ENCODE peak calls at places on chromosomes 13 and 19, in four cellular contexts. O, Q, Z and R are unnamed samples.

GRCh38 chr19:43718627-43719377 is 2.9 kb downstream of the IRGC start:
- DNase-seq in Z (no peak), O (no peak), Q (no peak), R (no peak)

GRCh38 chr19:11023635-11024168 is 62.9 kb downstream of the SMARCA4 start:
- DNase-seq in Z (no peak), Q (no peak), O (no peak), R (no peak)

GRCh38 chr13:40247845-40248244 is 418.6 kb downstream of the FOXO1 start:
- DNase-seq in Z (no peak), O (no peak), Q (no peak), R (no peak)

GRCh38 chr13:77595166-77595810 is 59.8 kb downstream of the SCEL start:
- DNase-seq in Z (no peak), O (no peak), Q (no peak), R (no peak)

GRCh38 chr13:32537580-32538233 is 888 bp downstream of the N4BP2L2 start:
- DNase-seq in Q (peak), O (no peak), Z (no peak), R (peak)

GRCh38 chr19:54281008-54281728 is at the start of gene LILRB2:
- DNase-seq in O (no peak), Q (no peak), Z (no peak), R (peak)

GRCh38 chr13:100210966-100211710 is 122.2 kb downstream of the PCCA start:
- DNase-seq in Q (no peak), Z (no peak), O (no peak), R (no peak)

GRCh38 chr13:110379905-110380341 is 72.8 kb downstream of the COL4A2 start:
- DNase-seq in Q (no peak), O (no peak), Z (no peak), R (no peak)

GRCh38 chr19:35222373-35223005 is 6.0 kb downstream of the FAM187B start:
- DNase-seq in O (no peak), Z (no peak), Q (no peak), R (no peak)

GRCh38 chr19:15234525-15235130 is 2.4 kb upstream of the EPHX3 start:
- DNase-seq in Z (no peak), O (no peak), Q (no peak), R (no peak)

GRCh38 chr13:92463134-92463533 is 763.5 kb upstream of the GPC6 start:
- DNase-seq in Z (no peak), O (no peak), Q (no peak), R (no peak)

GRCh38 chr19:13117772-13118423 is at the start of gene NACC1:
- DNase-seq in Q (peak), Z (peak), O (no peak), R (peak)
- TF ChIP-seq SPI1 in Q (no peak), Z (no peak), O (no peak), R (no peak)

GRCh38 chr19:17988161-17988560 is 19.8 kb upstream of the ARRDC2 start:
- DNase-seq in Z (no peak), Q (no peak), O (no peak), R (no peak)
- TF ChIP-seq SPI1 in Z (no peak), Q (no peak), O (no peak), R (no peak)

GRCh38 chr13:114105351-114106225 is 26.8 kb downstream of the RASA3 start:
- DNase-seq in O (no peak), Z (no peak), Q (no peak), R (no peak)
- TF ChIP-seq SPI1 in O (no peak), Z (no peak), Q (no peak), R (no peak)

DNA sequence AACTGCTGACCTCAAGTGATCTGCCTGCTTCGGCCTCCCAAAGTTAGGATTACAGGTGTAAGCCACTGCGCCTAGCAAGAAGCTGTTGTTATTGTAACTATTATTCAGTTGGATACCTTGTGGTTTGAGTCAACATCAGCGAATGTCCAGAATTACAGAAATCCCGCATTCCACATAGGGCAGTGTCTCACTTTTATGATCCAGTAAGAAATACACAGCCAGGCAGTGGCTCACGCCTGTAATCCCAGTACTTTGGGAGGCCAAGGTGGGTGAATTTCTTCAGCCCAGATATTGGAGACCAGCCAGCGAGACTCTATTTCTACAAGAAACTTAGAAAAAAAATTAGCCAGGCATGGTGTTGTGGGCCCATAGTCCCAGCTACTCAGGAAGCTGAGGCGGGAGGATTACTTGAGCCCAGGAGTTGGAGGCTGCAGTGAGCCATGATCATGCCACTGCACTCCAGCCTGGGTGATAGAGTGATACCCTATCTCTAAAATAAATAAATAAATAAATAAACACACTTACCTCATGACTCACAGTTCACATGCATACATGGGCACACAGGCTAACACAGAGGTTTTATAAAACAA is 43.8 kb downstream of the SPTBN4 start:
- DNase-seq in O (no peak), Q (no peak), Z (no peak), R (no peak)
- TF ChIP-seq SPI1 in O (no peak), Q (no peak), Z (no peak), R (no peak)

DNA sequence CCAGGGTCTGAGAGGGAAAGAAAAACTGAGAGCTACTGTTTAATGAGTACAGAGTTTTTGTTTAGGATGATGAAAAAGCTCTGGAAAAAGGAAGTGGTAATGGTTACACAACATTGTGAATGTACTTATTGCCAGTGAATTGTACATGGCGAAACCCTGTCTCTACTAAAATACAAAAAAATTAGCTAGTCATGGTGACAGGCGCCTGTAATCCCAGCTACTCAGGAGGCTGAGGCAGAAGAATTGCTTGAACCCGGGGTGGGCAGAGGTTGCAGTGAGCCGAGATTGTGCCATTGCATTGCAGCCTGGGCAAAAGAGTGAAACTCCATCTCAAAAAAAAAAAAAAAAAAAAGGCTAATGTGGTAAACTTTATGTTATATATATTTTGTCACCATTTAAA is 96.3 kb downstream of the VWA8 start:
- DNase-seq in Q (no peak), O (no peak), Z (no peak), R (peak)
- TF ChIP-seq SPI1 in Q (no peak), O (no peak), Z (no peak), R (peak)

DNA sequence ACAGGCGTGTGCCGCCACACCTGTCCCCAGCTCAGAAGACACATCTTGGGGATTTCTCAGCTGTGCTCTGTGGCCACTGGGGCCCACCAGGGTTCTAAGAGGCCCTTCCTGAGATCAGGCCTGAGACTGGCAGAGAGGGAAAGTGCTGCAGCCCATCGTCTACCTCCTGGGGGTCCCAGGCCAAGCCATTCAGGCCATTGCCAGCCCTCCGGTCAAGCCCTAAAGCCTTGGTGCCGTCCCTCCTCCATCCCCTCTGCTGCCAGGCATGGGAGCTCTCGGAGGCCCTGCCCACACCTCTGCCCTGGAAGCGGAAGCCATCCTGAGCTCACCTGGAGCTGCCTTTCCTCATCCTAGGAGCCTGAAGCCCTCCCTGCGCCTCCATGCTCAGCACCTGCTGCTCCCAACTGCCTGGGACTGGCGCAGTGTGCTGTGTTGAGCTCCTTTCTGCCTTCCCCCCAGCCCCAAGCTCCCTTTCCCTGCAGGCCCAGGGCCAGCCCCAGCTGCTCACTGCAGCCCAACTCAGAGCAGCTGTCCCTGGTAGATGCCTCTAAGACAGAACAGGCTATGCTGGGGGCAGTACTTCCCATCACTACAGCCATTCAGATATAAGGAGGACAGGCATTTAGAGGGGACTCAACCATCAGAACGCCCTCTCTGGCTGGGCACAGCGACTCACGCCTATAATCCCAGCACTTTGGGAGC is 2.9 kb downstream of the SLC7A9 start:
- DNase-seq in Z (no peak), Q (no peak), O (no peak), R (no peak)
- TF ChIP-seq SPI1 in Z (no peak), Q (no peak), O (no peak), R (no peak)

DNA sequence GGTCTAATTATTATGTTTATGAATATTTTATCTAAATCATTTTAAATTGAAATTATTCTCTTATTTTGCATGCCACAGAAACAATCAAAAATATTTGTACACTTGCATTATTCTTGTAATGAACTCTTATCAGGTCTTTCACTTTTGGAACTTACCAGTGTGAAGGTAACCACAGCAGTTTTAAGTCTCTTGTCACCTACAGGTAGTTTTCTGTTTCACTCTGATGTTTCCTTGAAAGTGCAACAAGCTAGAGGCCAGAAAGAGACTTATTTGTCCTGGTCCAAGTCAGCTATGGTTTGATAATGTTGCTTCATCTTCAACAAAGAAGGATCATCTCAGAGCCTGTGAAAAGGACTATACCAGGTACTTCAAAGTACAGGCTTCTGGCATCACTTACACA is 133.4 kb upstream of the NBEA start:
- DNase-seq in Z (no peak), Q (no peak), O (no peak), R (no peak)
- TF ChIP-seq SPI1 in Z (no peak), Q (no peak), O (no peak), R (no peak)

DNA sequence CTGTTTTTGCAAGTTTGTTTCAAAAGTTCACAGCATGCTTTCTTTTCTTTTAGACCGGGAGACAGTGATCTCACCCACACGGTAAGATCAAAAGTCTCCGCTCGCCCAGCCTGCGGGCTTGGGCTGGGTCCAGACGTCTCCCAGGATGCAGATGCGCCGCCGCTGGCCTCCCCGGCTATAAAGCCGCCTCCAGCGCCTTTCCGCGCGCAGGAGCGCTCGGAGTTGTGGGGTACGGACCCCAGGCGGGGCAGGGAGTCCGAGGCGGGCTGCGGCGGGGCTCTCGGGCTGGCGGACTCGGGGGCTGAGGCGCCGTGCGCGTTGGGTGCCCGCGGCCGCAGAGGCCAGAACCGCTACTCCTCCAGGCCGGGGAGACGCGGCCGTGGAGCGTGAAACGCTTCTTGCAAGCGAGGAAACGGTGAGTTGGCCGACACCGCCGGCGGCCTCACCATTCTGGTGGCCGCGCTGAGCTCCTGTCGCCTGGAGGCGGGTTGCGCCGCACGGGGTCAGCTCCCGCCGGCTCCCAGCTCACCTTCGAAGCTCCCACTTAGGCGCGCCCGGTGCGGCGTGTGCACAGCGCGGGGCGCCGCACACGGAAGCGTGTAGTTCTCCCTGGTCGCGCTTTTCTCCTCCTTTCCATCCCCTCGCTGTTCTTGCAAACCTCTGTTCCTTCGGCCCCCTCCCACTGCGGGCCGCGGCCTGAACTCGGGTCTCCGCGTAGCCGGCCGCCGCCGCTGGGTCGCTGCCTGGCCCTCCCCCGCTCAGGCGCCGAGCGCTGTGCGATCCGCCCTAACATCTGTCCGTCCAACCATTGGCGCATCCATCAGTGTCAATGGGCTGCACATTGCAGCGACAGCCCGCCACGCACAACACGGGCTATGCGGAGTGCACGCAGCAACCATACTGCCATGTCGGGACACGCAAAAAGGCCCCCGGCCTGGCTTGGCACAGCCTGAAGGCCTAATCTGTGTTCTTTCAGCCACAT is 2.3 kb upstream of the TSHZ3 start:
- DNase-seq in Q (no peak), Z (no peak), O (no peak), R (peak)
- TF ChIP-seq SPI1 in Q (no peak), Z (no peak), O (no peak), R (no peak)

GRCh38 chr13:47226516-47226915 is 329.7 kb upstream of the HTR2A start:
- DNase-seq in O (no peak), Z (no peak), Q (no peak), R (no peak)

GRCh38 chr13:47233734-47234133 is 336.9 kb upstream of the HTR2A start:
- DNase-seq in Z (no peak), Q (no peak), O (no peak), R (no peak)

GRCh38 chr13:47232516-47232915 is 335.7 kb upstream of the HTR2A start:
- DNase-seq in Q (no peak), Z (no peak), O (no peak), R (no peak)

GRCh38 chr13:47230155-47230554 is 333.3 kb upstream of the HTR2A start:
- DNase-seq in Q (no peak), Z (no peak), O (no peak), R (no peak)
- TF ChIP-seq SPI1 in Q (no peak), Z (no peak), O (no peak), R (no peak)

GRCh38 chr13:78610381-78610883 is 7.1 kb upstream of the POU4F1 start:
- DNase-seq in O (no peak), Z (no peak), Q (no peak), R (no peak)

GRCh38 chr13:78607409-78608253 is 4.3 kb upstream of the POU4F1 start:
- DNase-seq in Q (no peak), O (no peak), Z (no peak), R (no peak)

GRCh38 chr13:78608254-78608704 is 4.9 kb upstream of the POU4F1 start:
- DNase-seq in Z (no peak), Q (no peak), O (no peak), R (no peak)

GRCh38 chr13:78609464-78610205 is 6.3 kb upstream of the POU4F1 start:
- DNase-seq in O (no peak), Z (no peak), Q (no peak), R (no peak)

DNA sequence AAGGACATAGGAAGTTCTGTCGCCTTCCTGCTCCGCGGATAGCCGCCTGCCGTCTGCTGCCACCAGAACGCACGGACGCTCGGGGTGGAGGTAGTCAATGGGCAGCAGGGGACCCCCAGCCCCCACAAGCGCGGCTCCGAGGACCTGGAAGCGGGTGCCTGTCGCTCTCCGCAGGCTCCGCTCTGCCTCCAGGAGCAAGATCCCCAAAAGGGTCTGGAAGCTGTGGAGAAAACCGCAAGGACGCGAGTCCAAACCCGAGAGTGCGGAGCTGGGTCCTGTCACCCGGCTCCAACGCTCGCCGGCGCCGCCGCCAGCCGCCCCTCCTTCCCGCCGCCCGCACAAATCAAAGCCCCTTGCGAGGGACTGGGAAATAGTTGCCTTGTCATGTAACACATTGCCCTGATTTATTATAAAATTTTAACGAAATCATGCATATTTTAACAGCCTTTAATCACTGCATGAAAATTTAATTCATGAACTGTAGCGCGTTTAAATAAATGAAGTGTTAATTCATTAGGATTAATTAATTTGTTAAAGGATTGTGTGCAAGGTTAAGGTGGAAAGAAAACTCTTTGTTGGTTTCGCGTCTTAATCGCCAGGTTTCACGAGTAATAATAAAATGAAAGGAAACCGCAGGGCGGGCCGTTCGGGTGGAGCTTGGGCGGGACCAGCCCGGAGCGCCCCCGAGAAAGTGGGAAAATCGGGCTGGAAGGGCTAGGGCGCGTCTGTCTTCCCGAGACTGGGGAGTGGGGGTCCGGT is 5.5 kb upstream of the POU4F1 start:
- DNase-seq in Z (no peak), Q (no peak), O (no peak), R (no peak)
- TF ChIP-seq SPI1 in Z (no peak), Q (no peak), O (no peak), R (no peak)